ENCODE peak calls at places on chromosomes 2 and 18, in five cellular contexts. V is lower lobe of right lung, Z is neuronal stem cell, N is HCT116, H is fibroblast of lung. B is an unnamed sample. For H3K4me1, the result is how much of the 10 kb centered on the place peaks cover.

GRCh38 chr2:48696881-48697280 is 58.6 kb downstream of the LHCGR start:
- DNase-seq in V (no peak), Z (no peak), N (no peak), H (no peak), B (no peak)

GRCh38 chr2:159617080-159617479 is 732 bp upstream of the BAZ2B start:
- DNase-seq in H (no peak), V (no peak), N (no peak), Z (no peak), B (no peak)

GRCh38 chr18:11078491-11078890 is 70.9 kb downstream of the PIEZO2 start:
- DNase-seq in N (no peak), H (no peak), Z (no peak), V (no peak), B (no peak)

GRCh38 chr2:71679481-71679880 is 226.1 kb downstream of the DYSF start:
- DNase-seq in N (no peak), V (no peak), H (no peak), Z (no peak), B (no peak)

GRCh38 chr2:7567646-7568045 is 650.4 kb downstream of the RNF144A start:
- DNase-seq in H (no peak), V (no peak), N (no peak), Z (no peak), B (no peak)

GRCh38 chr18:2981212-2981728 is 31.7 kb downstream of the LPIN2 start:
- DNase-seq in N (no peak), V (no peak), H (peak), Z (no peak), B (no peak)

GRCh38 chr2:170449034-170449433 is 266.1 kb upstream of the SP5 start:
- DNase-seq in Z (no peak), N (no peak), H (no peak), V (no peak), B (no peak)

GRCh38 chr2:145416640-145417039 is 896.7 kb upstream of the ZEB2 start:
- DNase-seq in N (no peak), Z (no peak), V (no peak), H (no peak), B (no peak)

GRCh38 chr2:64862001-64862397 is 127.2 kb upstream of the SLC1A4 start:
- DNase-seq in V (no peak), Z (no peak), H (no peak), N (no peak), B (no peak)

GRCh38 chr2:64860936-64861335 is 128.3 kb upstream of the SLC1A4 start:
- DNase-seq in H (no peak), V (no peak), N (no peak), Z (no peak), B (no peak)

GRCh38 chr2:64861338-64862000 is 127.7 kb upstream of the SLC1A4 start:
- DNase-seq in Z (no peak), V (no peak), N (no peak), H (no peak), B (no peak)

GRCh38 chr2:64859208-64860161 is 129.7 kb upstream of the SLC1A4 start:
- DNase-seq in H (peak), V (peak), Z (peak), N (peak), B (peak)

DNA sequence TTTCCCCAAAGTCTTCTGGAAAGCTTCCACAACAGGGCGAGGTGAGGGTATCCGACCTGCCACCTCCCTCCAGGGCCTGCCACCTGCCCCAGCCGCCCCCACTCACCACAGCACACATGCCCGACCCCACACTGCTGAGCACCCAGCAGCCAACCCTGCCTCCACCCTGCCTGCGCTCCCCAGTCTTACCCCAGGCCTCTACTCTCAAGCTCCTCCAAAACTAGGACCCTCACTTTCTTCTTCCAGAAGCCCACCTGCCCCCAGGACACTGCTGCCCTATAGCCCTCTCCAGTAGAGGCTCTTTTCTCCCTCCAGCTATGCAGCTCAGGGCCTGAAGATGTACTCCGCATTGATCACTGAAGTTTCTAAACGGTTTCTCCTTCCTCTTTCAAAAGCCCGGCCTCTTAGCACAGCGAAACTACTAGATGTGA is 128.9 kb upstream of the SLC1A4 start:
- DNase-seq in H (no peak), V (no peak), N (no peak), Z (no peak), B (no peak)
- H3K4me1 ChIP-seq in H (under half), V (under half), N (half or more), Z (under half), B (under half)

GRCh38 chr2:230828272-230828961 is 36.3 kb upstream of the ITM2C start:
- DNase-seq in V (no peak), N (no peak), Z (no peak), H (no peak), B (no peak)

GRCh38 chr2:230829959-230830358 is 34.8 kb upstream of the ITM2C start:
- DNase-seq in N (no peak), H (no peak), Z (no peak), V (no peak), B (no peak)

GRCh38 chr2:230825354-230825753 is 39.4 kb upstream of the ITM2C start:
- DNase-seq in Z (no peak), H (no peak), V (no peak), N (no peak), B (no peak)

GRCh38 chr2:230829293-230829692 is 35.4 kb upstream of the ITM2C start:
- DNase-seq in N (no peak), H (no peak), Z (no peak), V (no peak), B (no peak)

GRCh38 chr2:230827774-230828271 is 36.9 kb upstream of the ITM2C start:
- DNase-seq in Z (no peak), N (no peak), V (no peak), H (no peak), B (no peak)
- H3K4me3 ChIP-seq in Z (no peak), N (no peak), V (peak), H (no peak), B (no peak)

GRCh38 chr2:158181171-158181570 is 79.5 kb downstream of the UPP2 start:
- DNase-seq in N (no peak), H (no peak), Z (no peak), V (no peak), B (no peak)

GRCh38 chr2:158182681-158183350 is 81.1 kb downstream of the UPP2 start:
- DNase-seq in N (no peak), V (no peak), H (no peak), Z (no peak), B (no peak)

GRCh38 chr2:158178646-158179045 is 77.0 kb downstream of the UPP2 start:
- DNase-seq in H (no peak), N (no peak), V (no peak), Z (no peak), B (no peak)

GRCh38 chr2:158184001-158184400 is 82.3 kb downstream of the UPP2 start:
- DNase-seq in N (no peak), V (no peak), H (no peak), Z (no peak), B (no peak)

DNA sequence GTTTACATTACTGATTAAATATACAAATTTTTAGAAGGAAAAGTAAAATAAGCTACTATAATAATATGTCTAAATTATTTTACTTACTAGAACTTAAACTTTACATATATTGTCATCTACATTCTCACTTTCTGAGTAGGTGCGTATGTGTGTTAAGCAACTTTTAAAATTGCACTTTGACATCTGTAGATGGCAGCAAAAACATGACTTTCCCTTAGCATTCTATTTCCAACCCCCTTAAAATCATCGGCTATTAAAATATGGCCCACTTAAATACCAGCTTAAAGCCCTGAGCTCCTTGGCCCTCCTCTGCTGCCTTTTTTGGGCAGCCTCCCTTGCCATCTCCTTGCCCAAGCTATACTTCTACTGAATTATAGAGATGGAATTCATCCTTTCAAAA is 78.0 kb downstream of the UPP2 start:
- DNase-seq in V (no peak), N (peak), H (peak), Z (no peak), B (no peak)
- H3K4me1 ChIP-seq in V (under half), N (under half), H (under half), Z (under half), B (under half)

DNA sequence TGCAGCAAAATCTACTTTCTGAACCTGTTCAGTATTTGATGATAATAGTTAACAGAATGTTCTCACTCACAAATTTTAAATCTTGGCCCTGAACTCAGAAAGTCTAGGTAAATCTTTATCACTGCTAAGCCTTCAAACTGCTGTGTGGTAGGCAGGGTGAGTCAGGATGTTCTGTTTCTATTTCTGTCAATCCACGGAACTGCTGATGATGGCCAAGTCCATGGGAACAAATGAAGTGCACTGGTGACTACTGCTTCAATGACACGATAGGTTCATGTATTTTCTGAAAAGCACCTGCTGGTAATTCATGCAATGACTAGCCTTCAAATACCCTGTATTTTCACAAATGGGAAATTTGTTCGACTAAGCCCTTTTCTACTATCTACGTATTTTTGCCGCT is 14.2 kb downstream of the NIFK start:
- DNase-seq in Z (no peak), N (no peak), V (no peak), H (peak), B (no peak)
- H3K4me3 ChIP-seq in Z (no peak), N (no peak), V (no peak), H (no peak), B (no peak)

GRCh38 chr2:101815154-101815553 is 117.6 kb downstream of the MAP4K4 start:
- DNase-seq in N (no peak), Z (no peak), V (no peak), H (no peak), B (no peak)
- H3K4me1 ChIP-seq in N (under half), Z (under half), V (under half), H (under half), B (under half)

B was measured in Caco-2.